ENCODE peak calls at places on chromosomes 11 and 22, in four cellular contexts. A is transverse colon, J is fibroblast of lung, H is small intestine. L is an unnamed sample.

GRCh38 chr22:46545041-46545796 is 7.8 kb upstream of the CELSR1 start:
- DNase-seq in A (no peak), J (no peak), H (no peak), L (no peak)

GRCh38 chr11:64222651-64223000 is 3.4 kb downstream of the TRPT1 start:
- DNase-seq in A (no peak), J (no peak), H (no peak), L (no peak)

GRCh38 chr22:39748877-39749276 is 144.7 kb downstream of the ENTHD1 start:
- DNase-seq in A (no peak), J (peak; percentile 91), H (no peak), L (no peak)

GRCh38 chr11:83566948-83567347 is 280.8 kb upstream of the CCDC90B start:
- DNase-seq in A (no peak), J (peak; percentile 74), H (peak; percentile 60), L (no peak)

GRCh38 chr22:24125942-24126341 is 55.3 kb upstream of the SUSD2 start:
- DNase-seq in A (no peak), J (no peak), H (no peak), L (no peak)

GRCh38 chr22:19146215-19146968 is 1.9 kb upstream of the ESS2 start:
- DNase-seq in A (no peak), J (no peak), H (no peak), L (no peak)

GRCh38 chr11:62435741-62436485 is 17.1 kb downstream of the SCGB1A1 start:
- DNase-seq in A (no peak), J (no peak), H (no peak), L (no peak)

GRCh38 chr11:44096360-44097188 is 1.1 kb downstream of the EXT2 start:
- DNase-seq in A (no peak), J (no peak), H (peak; percentile 69), L (no peak)

GRCh38 chr11:72812968-72813739 is 1.1 kb upstream of the ATG16L2 start:
- DNase-seq in A (peak; percentile 71), J (peak; percentile 52), H (peak; percentile 69), L (peak; percentile 65)

GRCh38 chr11:65378928-65379638 is 3.4 kb downstream of the SLC25A45 start:
- DNase-seq in A (no peak), J (no peak), H (no peak), L (peak; percentile 61)

GRCh38 chr11:73652856-73653559 is 6.6 kb downstream of the PLEKHB1 start:
- DNase-seq in A (no peak), J (no peak), H (peak; percentile 47), L (no peak)

GRCh38 chr11:7449841-7450214 is 35.5 kb upstream of the OLFML1 start:
- DNase-seq in A (no peak), J (peak; percentile 10), H (no peak), L (no peak)

GRCh38 chr22:29390270-29390669 is 1.9 kb upstream of the AP1B1 start:
- DNase-seq in A (no peak), J (no peak), H (no peak), L (peak; percentile 19)

GRCh38 chr11:95968585-95968984 is 44.7 kb upstream of the MTMR2 start:
- DNase-seq in A (no peak), J (peak; percentile 34), H (peak; percentile 4), L (no peak)

GRCh38 chr11:26575946-26576345 is 3.9 kb upstream of the MUC15 start:
- DNase-seq in A (no peak), J (peak; percentile 59), H (no peak), L (no peak)

GRCh38 chr11:133491680-133492383 is 40.5 kb downstream of the OPCML start:
- DNase-seq in A (no peak), J (no peak), H (no peak), L (no peak)

GRCh38 chr11:131033151-131033651 is 116.9 kb upstream of the SNX19 start:
- DNase-seq in A (no peak), J (peak; percentile 87), H (no peak), L (no peak)

GRCh38 chr11:58394195-58394594 is 12.5 kb downstream of the OR5B3 start:
- DNase-seq in A (no peak), J (peak; percentile 41), H (no peak), L (no peak)

GRCh38 chr11:119482561-119483001 is 59.6 kb upstream of the THY1 start:
- DNase-seq in A (no peak), J (no peak), H (no peak), L (no peak)

GRCh38 chr11:102144357-102145342 is 34.4 kb downstream of the YAP1 start:
- DNase-seq in A (peak; percentile 15), J (peak; percentile 93), H (peak; percentile 67), L (peak; percentile 75)

GRCh38 chr11:69949327-69949726 is 128.8 kb upstream of the ANO1 start:
- DNase-seq in A (no peak), J (peak; percentile 56), H (peak; percentile 65), L (peak; percentile 44)

GRCh38 chr11:45042560-45042959 is 91.9 kb upstream of the TP53I11 start:
- DNase-seq in A (no peak), J (no peak), H (no peak), L (no peak)

GRCh38 chr11:127226959-127227358 is 226.4 kb upstream of the KIRREL3 start:
- DNase-seq in A (no peak), J (no peak), H (no peak), L (no peak)

GRCh38 chr22:21938071-21938822 is 14.4 kb downstream of the PPM1F start:
- DNase-seq in A (peak; percentile 96), J (peak; percentile 93), H (peak; percentile 87), L (peak; percentile 95)

GRCh38 chr22:41001722-41002122 is 50.5 kb downstream of the RBX1 start:
- DNase-seq in A (no peak), J (peak; percentile 7), H (peak; percentile 8), L (no peak)

GRCh38 chr11:77179048-77179447 is 51.0 kb downstream of the MYO7A start:
- DNase-seq in A (no peak), J (no peak), H (no peak), L (peak; percentile 96)

GRCh38 chr22:37808294-37808657 is 542 bp downstream of the GCAT start:
- DNase-seq in A (no peak), J (no peak), H (no peak), L (no peak)

GRCh38 chr22:37806409-37807338 is 1.1 kb upstream of the GCAT start:
- DNase-seq in A (no peak), J (peak; percentile 51), H (peak; percentile 65), L (peak; percentile 40)

GRCh38 chr22:37805878-37806277 is 1.9 kb upstream of the GCAT start:
- DNase-seq in A (no peak), J (no peak), H (peak; percentile 36), L (no peak)

GRCh38 chr22:37809672-37810333 is 2.1 kb downstream of the GCAT start:
- DNase-seq in A (no peak), J (no peak), H (no peak), L (no peak)

GRCh38 chr22:37807410-37808293 is at the start of gene GCAT:
- DNase-seq in A (peak; percentile 96), J (peak; percentile 96), H (peak; percentile 95), L (peak; percentile 97)
- H3K4me3 ChIP-seq in A (peak within 1 kb of the TSS; percentile 65), J (peak within 1 kb of the TSS; percentile 76), H (peak within 1 kb of the TSS; percentile 64), L (peak within 1 kb of the TSS; percentile 84)

GRCh38 chr11:126146454-126147192 is 64.8 kb downstream of the RPUSD4 start:
- DNase-seq in A (no peak), J (no peak), H (no peak), L (no peak)
- H3K4me1 ChIP-seq in A (no peaks in the 10 kb centered on the region), J (peaks cover 2% of the 10 kb centered on the region), H (peaks cover 7% of the 10 kb centered on the region), L (no peaks in the 10 kb centered on the region)

DNA sequence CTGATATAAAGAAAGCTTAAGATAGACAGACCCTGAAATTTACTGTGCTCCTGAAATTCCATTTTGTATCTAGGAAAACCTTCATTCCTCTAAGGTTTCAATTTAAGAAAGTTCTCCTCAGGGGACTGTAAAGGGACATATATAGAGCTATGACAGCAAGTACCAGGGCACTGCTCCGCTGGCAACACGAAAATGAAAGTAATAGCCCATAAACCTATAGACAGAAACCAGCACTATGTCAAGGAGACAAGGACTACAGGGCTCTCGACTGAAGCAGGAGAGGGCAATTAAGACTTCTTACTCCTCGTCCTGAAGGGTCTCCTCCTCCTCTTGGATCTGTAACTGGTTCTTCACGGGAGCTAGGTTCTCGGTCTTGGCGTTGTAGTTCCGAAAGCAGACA is 6.9 kb downstream of the FEZ1 start:
- DNase-seq in A (no peak), J (no peak), H (peak; percentile 4), L (no peak)
- H3K4me3 ChIP-seq in A (no peak overlapping the region), J (no peak overlapping the region), H (no peak overlapping the region), L (no peak overlapping the region)

DNA sequence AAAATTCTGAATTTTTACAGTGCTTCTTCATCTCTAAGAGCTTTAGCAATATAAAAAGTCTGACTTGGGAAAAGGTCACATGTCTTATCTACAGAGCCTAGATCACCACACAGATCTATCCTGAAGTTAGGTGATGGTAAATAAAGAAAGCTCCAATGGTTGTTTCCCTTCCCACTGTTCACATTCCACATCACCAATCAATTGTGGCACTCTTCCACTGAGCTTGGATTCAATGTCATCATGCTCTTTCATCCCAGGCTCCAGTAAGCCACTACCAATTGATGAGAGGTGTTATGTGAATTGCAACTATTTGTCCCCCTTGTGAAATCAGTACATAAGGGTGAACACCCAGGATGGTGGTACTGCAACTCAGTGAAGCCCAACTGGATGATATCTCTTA is 47.8 kb downstream of the ALG9 start:
- DNase-seq in A (no peak), J (no peak), H (no peak), L (no peak)
- H3K4me1 ChIP-seq in A (peaks cover 14% of the 10 kb centered on the region), J (peaks cover 13% of the 10 kb centered on the region), H (no peaks in the 10 kb centered on the region), L (peaks cover 51% of the 10 kb centered on the region)

GRCh38 chr11:502288-503178 is 4.5 kb downstream of the RNH1 start:
- DNase-seq in A (no peak), J (no peak), H (no peak), L (no peak)

GRCh38 chr11:504053-504993 is 2.7 kb downstream of the RNH1 start:
- DNase-seq in A (peak; percentile 38), J (peak; percentile 58), H (no peak), L (no peak)

GRCh38 chr11:501683-502287 is 5.3 kb downstream of the RNH1 start:
- DNase-seq in A (no peak), J (no peak), H (no peak), L (no peak)

GRCh38 chr11:504994-505344 is 2.1 kb downstream of the RNH1 start:
- DNase-seq in A (no peak), J (no peak), H (no peak), L (no peak)

GRCh38 chr11:503179-503981 is 3.7 kb downstream of the RNH1 start:
- DNase-seq in A (peak; percentile 54), J (peak; percentile 78), H (no peak), L (peak; percentile 68)
- H3K4me3 ChIP-seq in A (peak overlapping the region; percentile 53), J (peak overlapping the region; percentile 70), H (peak overlapping the region; percentile 31), L (peak overlapping the region; percentile 45)

GRCh38 chr11:12799373-12799835 is 125.2 kb downstream of the TEAD1 start:
- DNase-seq in A (no peak), J (no peak), H (peak; percentile 79), L (no peak)
- H3K4me1 ChIP-seq in A (peaks cover 52% of the 10 kb centered on the region), J (peaks cover 22% of the 10 kb centered on the region), H (peaks cover 6% of the 10 kb centered on the region), L (peaks cover 31% of the 10 kb centered on the region)

GRCh38 chr11:11843233-11843632 is 1.5 kb downstream of the USP47 start:
- DNase-seq in A (no peak), J (peak; percentile 90), H (peak; percentile 50), L (no peak)

GRCh38 chr11:11845066-11845465 is 3.3 kb downstream of the USP47 start:
- DNase-seq in A (no peak), J (no peak), H (peak; percentile 73), L (no peak)

GRCh38 chr11:11845551-11845950 is 3.8 kb downstream of the USP47 start:
- DNase-seq in A (no peak), J (no peak), H (no peak), L (no peak)

GRCh38 chr11:11843642-11844041 is 1.9 kb downstream of the USP47 start:
- DNase-seq in A (no peak), J (no peak), H (no peak), L (no peak)

GRCh38 chr11:11844272-11844671 is 2.5 kb downstream of the USP47 start:
- DNase-seq in A (no peak), J (no peak), H (no peak), L (no peak)
- H3K4me3 ChIP-seq in A (peak overlapping the region; percentile 87), J (peak overlapping the region; percentile 70), H (peak overlapping the region; percentile 15), L (no peak overlapping the region)